ENCODE peak calls at places on chromosome 14, in four cellular contexts. U is adrenal gland, I is activated T-helper 1 cell treated with Interleukin-2 at 50 U/mL for 16 hours, Q is mesothelial cell of epicardium. G is an unnamed sample.
A peak's percentile ranks its signal among the peaks of the same experiment; 100 is the strongest.

GRCh38 chr14:100246809-100247428 is 8.0 kb downstream of the YY1 start:
- DNase-seq in I (no peak), Q (no peak), U (no peak), G (peak; percentile 70)

GRCh38 chr14:77044776-77045569 is 16.5 kb upstream of the IRF2BPL start:
- DNase-seq in I (no peak), U (no peak), Q (no peak), G (peak; percentile 55)

GRCh38 chr14:23565626-23566025 is 2.0 kb downstream of the AP1G2 start:
- DNase-seq in Q (no peak), I (no peak), U (no peak), G (no peak)

GRCh38 chr14:49893309-49894213 is 679 bp downstream of the ARF6 start:
- DNase-seq in I (peak; percentile 62), U (peak; percentile 51), Q (peak; percentile 73), G (peak; percentile 85)

GRCh38 chr14:24848427-24848826 is 201.5 kb downstream of the STXBP6 start:
- DNase-seq in U (no peak), I (no peak), Q (no peak), G (no peak)

GRCh38 chr14:105930572-105930971 is 404.2 kb downstream of the TMEM121 start:
- DNase-seq in I (no peak), U (no peak), Q (peak; percentile 16), G (no peak)

GRCh38 chr14:32620303-32620702 is 291.2 kb downstream of the AKAP6 start:
- DNase-seq in U (no peak), I (no peak), Q (no peak), G (no peak)

GRCh38 chr14:61516125-61516740 is 179.1 kb upstream of the HIF1A start:
- DNase-seq in Q (no peak), I (no peak), U (no peak), G (no peak)

GRCh38 chr14:67722293-67722692 is 20.6 kb downstream of the RDH12 start:
- DNase-seq in I (no peak), Q (no peak), U (peak; percentile 71), G (no peak)

GRCh38 chr14:69573841-69574265 is 818 bp downstream of the CCDC177 start:
- DNase-seq in U (no peak), I (no peak), Q (peak; percentile 44), G (peak; percentile 6)

GRCh38 chr14:63875311-63875710 is 22.5 kb downstream of the SYNE2 start:
- DNase-seq in I (no peak), Q (no peak), U (no peak), G (no peak)

GRCh38 chr14:70013269-70013873 is 134.2 kb downstream of the SMOC1 start:
- DNase-seq in I (no peak), U (peak; percentile 58), Q (no peak), G (peak; percentile 45)

GRCh38 chr14:62301911-62302310 is 539.7 kb downstream of the SNAPC1 start:
- DNase-seq in Q (no peak), I (no peak), U (no peak), G (no peak)

GRCh38 chr14:104966261-104967143 is 11.7 kb downstream of the AHNAK2 start:
- DNase-seq in U (no peak), Q (no peak), I (no peak), G (no peak)

GRCh38 chr14:26992403-26993115 is 394.7 kb upstream of the NOVA1 start:
- DNase-seq in Q (no peak), U (no peak), I (no peak), G (no peak)

GRCh38 chr14:50242566-50243288 is 11.3 kb upstream of the SOS2 start:
- DNase-seq in Q (no peak), U (no peak), I (no peak), G (no peak)

GRCh38 chr14:58465425-58465824 is 37.9 kb downstream of the KIAA0586 start:
- DNase-seq in U (no peak), Q (no peak), I (no peak), G (no peak)

GRCh38 chr14:76946753-76947077 is 81.8 kb downstream of the IRF2BPL start:
- DNase-seq in Q (no peak), U (no peak), I (no peak), G (no peak)

GRCh38 chr14:38350102-38350501 is 94.2 kb upstream of the CLEC14A start:
- DNase-seq in Q (no peak), U (no peak), I (no peak), G (no peak)

GRCh38 chr14:69475194-69475818 is 9.2 kb upstream of the PLEKHD1 start:
- DNase-seq in I (no peak), U (no peak), Q (no peak), G (peak; percentile 49)